ENCODE peak calls at places on chromosome 6, in five cellular contexts. J, R, A, F and S are unnamed samples.

GRCh38 chr6:110378552-110378951 is 20.4 kb upstream of the METTL24 start:
- DNase-seq in J (no peak), R (peak), A (no peak), F (no peak), S (no peak)

GRCh38 chr6:119347466-119348307 is 1.9 kb downstream of the MAN1A1 start:
- DNase-seq in J (no peak), R (peak), A (peak), F (peak), S (peak)

GRCh38 chr6:142121342-142121741 is 11.4 kb upstream of the GJE1 start:
- DNase-seq in J (no peak), R (no peak), A (no peak), F (no peak), S (no peak)

GRCh38 chr6:122801397-122801796 is 12.3 kb downstream of the SMPDL3A start:
- DNase-seq in J (no peak), R (no peak), A (no peak), F (no peak), S (no peak)

GRCh38 chr6:118774596-118774995 is 119.4 kb upstream of the ASF1A start:
- DNase-seq in J (no peak), R (no peak), A (peak), F (no peak), S (no peak)

GRCh38 chr6:624979-625378 is 31.9 kb downstream of the HUS1B start:
- DNase-seq in J (peak), R (no peak), A (peak), F (no peak), S (no peak)

GRCh38 chr6:12538881-12539357 is 177.6 kb upstream of the PHACTR1 start:
- DNase-seq in J (peak), R (no peak), A (no peak), F (peak), S (no peak)

GRCh38 chr6:14320342-14320741 is 202.8 kb downstream of the CD83 start:
- DNase-seq in J (no peak), R (no peak), A (no peak), F (no peak), S (no peak)

GRCh38 chr6:115914098-115914497 is 146.6 kb downstream of the FRK start:
- DNase-seq in J (no peak), R (no peak), A (no peak), F (no peak), S (no peak)

GRCh38 chr6:117263353-117263927 is 1.9 kb upstream of the VGLL2 start:
- DNase-seq in J (no peak), R (peak), A (no peak), F (no peak), S (no peak)

GRCh38 chr6:43355862-43356590 is 13.4 kb downstream of the ZNF318 start:
- DNase-seq in J (peak), R (no peak), A (no peak), F (no peak), S (no peak)

GRCh38 chr6:10662207-10662606 is 32.2 kb downstream of the C6orf52 start:
- DNase-seq in J (no peak), R (peak), A (no peak), F (no peak), S (no peak)

GRCh38 chr6:31383149-31383548 is 20.2 kb upstream of the MICA start:
- DNase-seq in J (no peak), R (no peak), A (peak), F (no peak), S (no peak)

GRCh38 chr6:134081506-134081905 is 29.1 kb upstream of the SLC2A12 start:
- DNase-seq in J (no peak), R (no peak), A (no peak), F (no peak), S (no peak)

GRCh38 chr6:24903681-24904080 is 32.1 kb downstream of the RIPOR2 start:
- DNase-seq in J (no peak), R (no peak), A (no peak), F (no peak), S (no peak)

GRCh38 chr6:11653028-11653583 is 115.6 kb downstream of the TMEM170B start:
- DNase-seq in J (peak), R (no peak), A (peak), F (no peak), S (peak)

GRCh38 chr6:46491789-46492547 is 719 bp upstream of the RCAN2 start:
- DNase-seq in J (peak), R (peak), A (peak), F (peak), S (no peak)

GRCh38 chr6:41594326-41594725 is 43.9 kb upstream of the MDFI start:
- DNase-seq in J (no peak), R (no peak), A (peak), F (no peak), S (no peak)

GRCh38 chr6:46898011-46898410 is 23.7 kb downstream of the ADGRF5 start:
- DNase-seq in J (no peak), R (no peak), A (no peak), F (no peak), S (no peak)

GRCh38 chr6:24872769-24873168 is 63.0 kb downstream of the RIPOR2 start:
- DNase-seq in J (no peak), R (no peak), A (no peak), F (no peak), S (no peak)

GRCh38 chr6:148509789-148510581 is 167.3 kb downstream of the SASH1 start:
- DNase-seq in J (peak), R (no peak), A (peak), F (peak), S (no peak)

GRCh38 chr6:6688283-6688682 is 99.8 kb downstream of the LY86 start:
- DNase-seq in J (peak), R (no peak), A (no peak), F (no peak), S (no peak)

GRCh38 chr6:33714385-33715040 is 3.0 kb upstream of the UQCC2 start:
- DNase-seq in J (no peak), R (no peak), A (no peak), F (no peak), S (no peak)

GRCh38 chr6:41732601-41733348 is 2.6 kb downstream of the TFEB start:
- DNase-seq in J (no peak), R (no peak), A (no peak), F (no peak), S (no peak)

GRCh38 chr6:166228839-166229528 is 61.3 kb upstream of the TBXT start:
- DNase-seq in J (no peak), R (no peak), A (no peak), F (no peak), S (no peak)

GRCh38 chr6:44060622-44061374 is 66.5 kb downstream of the MRPL14 start:
- DNase-seq in J (no peak), R (no peak), A (no peak), F (no peak), S (no peak)

GRCh38 chr6:138647006-138647405 is 126.6 kb upstream of the CCDC28A start:
- DNase-seq in J (peak), R (no peak), A (peak), F (no peak), S (no peak)

GRCh38 chr6:170011233-170012142 is 260.1 kb downstream of the ERMARD start:
- DNase-seq in J (peak), R (peak), A (no peak), F (no peak), S (no peak)

GRCh38 chr6:154868143-154868594 is 126.9 kb upstream of the TIAM2 start:
- DNase-seq in J (peak), R (no peak), A (peak), F (no peak), S (no peak)

GRCh38 chr6:167736486-167737204 is 90.1 kb upstream of the AFDN start:
- DNase-seq in J (no peak), R (no peak), A (no peak), F (no peak), S (no peak)

GRCh38 chr6:46850781-46851180 is 57.6 kb downstream of the MEP1A start:
- DNase-seq in J (peak), R (no peak), A (peak), F (no peak), S (no peak)

GRCh38 chr6:53608386-53608785 is 57.2 kb downstream of the KLHL31 start:
- DNase-seq in J (no peak), R (no peak), A (peak), F (no peak), S (no peak)

GRCh38 chr6:93964926-93965325 is 545.6 kb upstream of the EPHA7 start:
- DNase-seq in J (no peak), R (no peak), A (no peak), F (no peak), S (no peak)

GRCh38 chr6:155273438-155273837 is 9.6 kb downstream of the CLDN20 start:
- DNase-seq in J (peak), R (no peak), A (peak), F (no peak), S (no peak)

DNA sequence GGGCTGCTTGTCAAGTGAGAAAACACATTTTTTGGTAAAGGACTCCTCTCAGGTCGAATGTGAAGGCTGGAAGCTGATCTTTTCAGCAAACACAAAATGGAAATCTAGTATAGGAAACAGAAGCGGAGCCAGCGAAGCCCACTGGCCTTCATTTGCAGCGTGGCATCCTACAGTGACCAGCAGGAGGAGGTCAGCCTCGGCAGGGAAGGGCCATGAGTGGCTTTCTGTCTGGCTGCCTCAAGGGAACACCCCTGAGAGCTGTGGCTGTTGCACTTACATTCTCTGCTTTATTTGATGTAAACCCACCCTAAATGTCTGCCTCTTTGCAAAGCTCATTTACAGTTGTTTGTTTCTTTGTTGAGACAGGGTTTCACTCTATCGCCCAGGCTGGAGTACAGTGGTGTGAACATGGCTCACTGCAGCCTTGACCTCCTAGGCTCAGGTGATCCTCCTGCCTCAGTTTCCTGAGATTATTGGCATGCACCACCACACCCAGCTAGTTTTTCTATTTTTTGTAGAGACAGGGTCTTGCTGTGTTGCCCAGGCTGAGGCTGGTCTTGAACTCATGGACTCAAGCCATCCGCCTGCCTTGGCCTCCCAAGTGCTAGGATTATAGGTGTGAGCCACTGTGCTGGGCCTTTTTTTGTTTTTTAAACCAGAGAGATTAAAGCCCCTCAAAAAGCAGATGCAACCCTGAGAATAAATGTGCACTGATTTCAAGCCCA is 322.0 kb upstream of the SOX4 start:
- DNase-seq in J (no peak), R (no peak), A (no peak), F (no peak), S (no peak)
- TF ChIP-seq CTCF in J (no peak), R (no peak), A (no peak), F (no peak), S (no peak)

DNA sequence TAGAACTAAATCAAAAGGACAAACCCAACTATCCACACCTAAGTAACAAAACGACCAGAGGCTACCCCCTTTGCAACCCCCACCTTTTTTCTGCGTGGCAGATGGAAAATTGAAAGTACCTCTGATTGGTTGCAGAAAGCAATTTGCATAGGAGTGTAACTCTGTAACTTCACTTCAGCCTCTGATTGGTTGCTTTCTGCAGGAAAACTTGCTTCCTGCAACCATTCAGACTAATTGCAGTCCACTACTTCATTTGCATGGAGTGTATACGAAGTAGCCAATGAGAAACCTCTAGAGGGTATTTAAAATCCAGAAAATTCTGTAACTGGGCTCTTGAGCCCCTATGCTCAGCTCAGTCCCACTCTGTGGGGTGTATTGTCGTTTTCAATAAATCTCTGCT is 129.1 kb upstream of the OLIG3 start:
- DNase-seq in J (no peak), R (no peak), A (no peak), F (no peak), S (no peak)
- TF ChIP-seq CTCF in J (no peak), R (no peak), A (no peak), F (no peak), S (no peak)

GRCh38 chr6:126118058-126118759 is 131.9 kb downstream of the TRMT11 start:
- DNase-seq in J (no peak), R (no peak), A (peak), F (no peak), S (no peak)
- TF ChIP-seq CTCF in J (no peak), R (no peak), A (no peak), F (no peak), S (no peak)

GRCh38 chr6:37702314-37702713 is 4.6 kb upstream of the MDGA1 start:
- DNase-seq in J (no peak), R (no peak), A (no peak), F (no peak), S (no peak)
- TF ChIP-seq CTCF in J (peak), R (no peak), A (peak), F (no peak), S (peak)

GRCh38 chr6:76682842-76683241 is 610.4 kb upstream of the IMPG1 start:
- DNase-seq in J (peak), R (no peak), A (peak), F (no peak), S (no peak)
- TF ChIP-seq CTCF in J (no peak), R (no peak), A (peak), F (peak), S (peak)

GRCh38 chr6:108618623-108619152 is 58.0 kb downstream of the FOXO3 start:
- DNase-seq in J (no peak), R (no peak), A (no peak), F (no peak), S (no peak)

GRCh38 chr6:108619431-108620197 is 58.9 kb downstream of the FOXO3 start:
- DNase-seq in J (peak), R (no peak), A (peak), F (no peak), S (no peak)

GRCh38 chr6:108623995-108624394 is 63.3 kb downstream of the FOXO3 start:
- DNase-seq in J (no peak), R (no peak), A (no peak), F (no peak), S (no peak)

GRCh38 chr6:108622601-108623335 is 62.1 kb downstream of the FOXO3 start:
- DNase-seq in J (no peak), R (no peak), A (peak), F (peak), S (peak)

GRCh38 chr6:108621117-108621516 is 60.4 kb downstream of the FOXO3 start:
- DNase-seq in J (peak), R (no peak), A (peak), F (peak), S (peak)
- TF ChIP-seq CTCF in J (no peak), R (no peak), A (peak), F (no peak), S (no peak)

GRCh38 chr6:3239110-3239830 is 11.8 kb upstream of the TUBB2B start:
- DNase-seq in J (no peak), R (no peak), A (no peak), F (no peak), S (no peak)
- TF ChIP-seq CTCF in J (no peak), R (no peak), A (no peak), F (no peak), S (peak)

GRCh38 chr6:150084426-150084825 is 15.5 kb upstream of the ULBP3 start:
- DNase-seq in J (no peak), R (no peak), A (no peak), F (peak), S (no peak)

GRCh38 chr6:150086026-150086425 is 17.1 kb upstream of the ULBP3 start:
- DNase-seq in J (no peak), R (no peak), A (no peak), F (peak), S (no peak)

GRCh38 chr6:150078788-150079187 is 9.9 kb upstream of the ULBP3 start:
- DNase-seq in J (no peak), R (no peak), A (no peak), F (peak), S (no peak)

GRCh38 chr6:150079604-150080003 is 10.7 kb upstream of the ULBP3 start:
- DNase-seq in J (no peak), R (no peak), A (no peak), F (peak), S (no peak)

GRCh38 chr6:150081702-150082101 is 12.8 kb upstream of the ULBP3 start:
- DNase-seq in J (no peak), R (no peak), A (no peak), F (no peak), S (no peak)
- TF ChIP-seq CTCF in J (no peak), R (no peak), A (no peak), F (no peak), S (no peak)